ENCODE peak calls at places on chromosomes 13 and 19, in six cellular contexts. K is AG20443, T is naive B cell, W is C1 segment of cervical spinal cord, B is thoracic aorta, I is IMR-90. F is an unnamed sample.

GRCh38 chr19:18408053-18408476 is 10.6 kb upstream of the LRRC25 start:
- DNase-seq in B (no peak), W (no peak), T (peak), K (no peak), I (no peak), F (no peak)

GRCh38 chr19:5339470-5339949 is 1.1 kb downstream of the PTPRS start:
- DNase-seq in B (no peak), I (no peak), W (no peak), K (peak), T (no peak), F (no peak)

GRCh38 chr19:10611907-10612306 is 13.4 kb upstream of the SLC44A2 start:
- DNase-seq in T (no peak), I (no peak), W (no peak), B (no peak), K (peak), F (no peak)

GRCh38 chr13:63396746-63397145 is 1981.1 kb upstream of the PCDH20 start:
- DNase-seq in W (no peak), I (no peak), T (no peak), B (no peak), K (no peak), F (no peak)

GRCh38 chr19:49160450-49161189 is 3.0 kb downstream of the TRPM4 start:
- DNase-seq in I (no peak), B (no peak), T (no peak), K (no peak), W (no peak), F (no peak)

GRCh38 chr13:93344048-93344447 is 117.4 kb downstream of the GPC6 start:
- DNase-seq in B (no peak), I (no peak), W (no peak), K (no peak), T (no peak), F (no peak)

GRCh38 chr13:50589651-50590054 is 253.8 kb downstream of the DLEU7 start:
- DNase-seq in K (peak), I (peak), B (no peak), T (no peak), W (no peak), F (peak)

GRCh38 chr19:18856385-18857126 is 24.8 kb downstream of the UPF1 start:
- DNase-seq in B (no peak), W (peak), T (no peak), I (no peak), K (peak), F (peak)

GRCh38 chr19:47542030-47542475 is 27.2 kb upstream of the NAPA start:
- DNase-seq in I (peak), T (no peak), W (no peak), B (no peak), K (peak), F (no peak)